ENCODE peak calls at places on chromosome 17, in five cellular contexts. L is SK-N-SH; O is naive thymus-derived CD4-positive, alpha-beta T cell; I is mucosa of descending colon; V is right cardiac atrium. Q is an unnamed sample.

GRCh38 chr17:15409721-15410247 is 57.6 kb downstream of the CDRT4 start:
- DNase-seq in O (no peak), I (no peak), V (peak; percentile 70), L (no peak), Q (peak; percentile 63)

GRCh38 chr17:82534401-82534812 is 14.9 kb downstream of the FOXK2 start:
- DNase-seq in I (no peak), L (no peak), O (no peak), V (no peak), Q (no peak)

GRCh38 chr17:70365098-70365583 is 195.8 kb downstream of the KCNJ2 start:
- DNase-seq in V (no peak), L (no peak), I (no peak), O (no peak), Q (no peak)

GRCh38 chr17:17565471-17566365 is 25.8 kb downstream of the PEMT start:
- DNase-seq in O (no peak), L (no peak), I (no peak), V (peak; percentile 76), Q (no peak)

GRCh38 chr17:49723423-49723822 is 15.7 kb upstream of the SLC35B1 start:
- DNase-seq in I (no peak), L (no peak), O (no peak), V (peak; percentile 92), Q (peak; percentile 91)

GRCh38 chr17:50355336-50355700 is 9.4 kb downstream of the XYLT2 start:
- DNase-seq in I (no peak), L (no peak), O (no peak), V (no peak), Q (no peak)

GRCh38 chr17:4808378-4808767 is 1.4 kb downstream of the PLD2 start:
- DNase-seq in I (no peak), L (no peak), V (peak; percentile 83), O (no peak), Q (peak; percentile 60)

GRCh38 chr17:80877095-80877828 is 114.4 kb upstream of the CHMP6 start:
- DNase-seq in I (peak; percentile 48), L (no peak), V (peak; percentile 38), O (no peak), Q (no peak)

GRCh38 chr17:69159418-69159817 is 17.7 kb upstream of the ABCA6 start:
- DNase-seq in O (no peak), I (no peak), L (no peak), V (no peak), Q (no peak)

GRCh38 chr17:74691151-74691550 is 21.6 kb downstream of the CD300LF start:
- DNase-seq in O (no peak), V (no peak), L (no peak), I (no peak), Q (no peak)

GRCh38 chr17:74682028-74682427 is 30.7 kb downstream of the CD300LF start:
- DNase-seq in V (no peak), O (no peak), I (no peak), L (no peak), Q (no peak)

GRCh38 chr17:74690409-74690825 is 22.3 kb downstream of the CD300LF start:
- DNase-seq in O (no peak), L (no peak), I (no peak), V (no peak), Q (no peak)

GRCh38 chr17:74682442-74683190 is 30.1 kb downstream of the CD300LF start:
- DNase-seq in V (no peak), L (no peak), I (no peak), O (no peak), Q (no peak)

DNA sequence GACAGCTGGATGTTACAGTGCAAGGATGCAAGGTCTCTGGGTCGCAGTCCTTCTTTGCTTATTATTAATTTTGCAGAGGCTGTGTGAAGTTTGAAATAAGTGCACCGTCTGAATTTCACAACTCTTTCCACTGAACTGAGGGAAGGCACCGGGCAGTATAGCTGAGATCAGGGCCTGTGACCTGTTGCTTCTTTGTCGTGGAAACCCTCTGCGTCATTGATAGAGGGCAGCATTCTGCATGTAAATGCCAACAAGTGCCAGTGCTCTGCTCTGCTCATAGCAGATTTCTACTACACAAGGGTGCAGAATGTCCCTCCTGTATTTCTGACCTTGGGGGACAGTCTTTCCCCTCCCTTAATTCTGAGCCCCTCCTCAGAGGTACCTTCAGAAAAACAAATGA is 26.0 kb downstream of the CD300LF start:
- DNase-seq in L (no peak), I (no peak), O (no peak), V (no peak), Q (no peak)
- H3K4me1 ChIP-seq in L (no peaks in the 10 kb centered on the region), I (no peaks in the 10 kb centered on the region), O (no peaks in the 10 kb centered on the region), V (no peaks in the 10 kb centered on the region), Q (no peaks in the 10 kb centered on the region)

GRCh38 chr17:78332530-78332929 is 27.3 kb downstream of the SOCS3 start:
- DNase-seq in I (no peak), L (no peak), V (no peak), O (no peak), Q (no peak)
- H3K4me1 ChIP-seq in I (peaks cover 5% of the 10 kb centered on the region), L (peaks cover 2% of the 10 kb centered on the region), V (no peaks in the 10 kb centered on the region), O (peaks cover 13% of the 10 kb centered on the region), Q (no peaks in the 10 kb centered on the region)

GRCh38 chr17:79838541-79839274 is 532 bp downstream of the CBX4 start:
- DNase-seq in L (peak; percentile 88), I (peak; percentile 80), O (peak; percentile 60), V (peak; percentile 79), Q (no peak)

GRCh38 chr17:79837888-79838540 is 1.2 kb downstream of the CBX4 start:
- DNase-seq in L (peak; percentile 62), V (peak; percentile 76), O (peak; percentile 56), I (peak; percentile 74), Q (no peak)

GRCh38 chr17:79840989-79841286 is 1.7 kb upstream of the CBX4 start:
- DNase-seq in V (no peak), L (no peak), O (peak; percentile 31), I (no peak), Q (no peak)

GRCh38 chr17:79840204-79840988 is 1.2 kb upstream of the CBX4 start:
- DNase-seq in V (peak; percentile 91), L (peak; percentile 85), I (peak; percentile 75), O (no peak), Q (peak; percentile 77)

GRCh38 chr17:79839363-79840203 is at the start of gene CBX4:
- DNase-seq in O (peak; percentile 92), V (peak; percentile 98), L (peak; percentile 99), I (peak; percentile 97), Q (peak; percentile 93)
- H3K4me1 ChIP-seq in O (peaks cover 60% of the 10 kb centered on the region), V (peaks cover 10% of the 10 kb centered on the region), L (peaks cover 62% of the 10 kb centered on the region), I (peaks cover 78% of the 10 kb centered on the region), Q (peaks cover 41% of the 10 kb centered on the region)

GRCh38 chr17:77423589-77424451 is 283.1 kb downstream of the SEC14L1 start:
- DNase-seq in I (no peak), V (peak; percentile 94), O (no peak), L (peak; percentile 73), Q (peak; percentile 98)

GRCh38 chr17:77421635-77421982 is 280.8 kb downstream of the SEC14L1 start:
- DNase-seq in I (no peak), O (no peak), L (no peak), V (no peak), Q (no peak)

GRCh38 chr17:77420804-77421634 is 280.2 kb downstream of the SEC14L1 start:
- DNase-seq in O (peak; percentile 65), I (no peak), L (peak; percentile 72), V (no peak), Q (peak; percentile 84)

GRCh38 chr17:77420476-77420803 is 279.7 kb downstream of the SEC14L1 start:
- DNase-seq in O (no peak), L (peak; percentile 51), I (no peak), V (no peak), Q (no peak)

GRCh38 chr17:77422104-77422782 is 281.5 kb downstream of the SEC14L1 start:
- DNase-seq in I (no peak), L (no peak), O (no peak), V (no peak), Q (no peak)
- H3K4me1 ChIP-seq in I (peaks cover 21% of the 10 kb centered on the region), L (peaks cover 85% of the 10 kb centered on the region), O (peaks cover 46% of the 10 kb centered on the region), V (peaks cover 33% of the 10 kb centered on the region), Q (peaks cover 64% of the 10 kb centered on the region)

DNA sequence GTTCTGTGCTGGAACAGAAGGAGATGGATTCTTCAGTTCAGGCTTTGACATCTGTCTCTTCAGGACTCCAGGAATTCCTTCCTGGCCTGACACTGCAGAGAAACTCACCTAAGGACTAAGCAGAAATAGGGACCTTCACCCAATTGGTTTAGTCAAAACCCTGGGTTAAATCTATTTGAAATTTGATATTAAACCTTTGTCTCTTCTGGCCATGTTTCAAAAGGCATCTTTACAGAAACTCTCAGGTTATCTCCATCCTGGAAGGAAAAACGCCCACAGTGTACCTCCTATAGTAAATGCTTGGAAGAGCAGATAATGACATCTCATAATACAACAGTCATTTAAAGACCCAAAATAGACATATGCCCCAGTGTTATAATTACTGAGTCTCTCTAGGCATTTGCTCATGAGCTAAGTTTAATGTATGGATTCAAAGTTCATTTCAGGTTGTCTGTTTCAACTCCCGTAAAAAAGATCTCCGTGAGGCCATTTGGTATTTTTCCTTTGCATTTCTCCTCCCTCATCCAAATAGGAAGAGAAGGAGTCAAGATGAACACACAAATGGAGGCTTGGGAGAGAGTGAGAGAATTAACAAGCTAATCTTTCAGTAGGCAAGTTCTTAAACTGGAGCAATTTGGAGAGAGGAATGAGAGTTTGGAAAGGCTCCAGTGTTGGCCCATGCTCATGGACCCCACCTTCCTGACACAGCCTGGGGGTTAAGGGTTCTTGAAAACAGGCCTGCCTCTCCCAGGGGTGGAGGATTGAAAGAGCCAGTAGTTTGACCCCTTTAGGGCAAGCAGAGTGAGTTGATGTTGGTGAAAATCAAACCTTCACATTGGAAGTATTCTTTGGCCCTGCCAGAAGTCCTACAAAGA is 5.8 kb upstream of the HOXB4 start:
- DNase-seq in I (no peak), O (no peak), L (no peak), V (no peak), Q (no peak)
- H3K4me1 ChIP-seq in I (peaks cover 54% of the 10 kb centered on the region), O (peaks cover 12% of the 10 kb centered on the region), L (peaks cover 2% of the 10 kb centered on the region), V (no peaks in the 10 kb centered on the region), Q (peaks cover 6% of the 10 kb centered on the region)

GRCh38 chr17:19310151-19310550 is 52.4 kb downstream of the B9D1 start:
- DNase-seq in O (no peak), V (no peak), L (no peak), I (no peak), Q (no peak)

GRCh38 chr17:19311016-19311415 is 51.5 kb downstream of the B9D1 start:
- DNase-seq in O (no peak), I (no peak), L (no peak), V (no peak), Q (no peak)

GRCh38 chr17:19311421-19312215 is 50.9 kb downstream of the B9D1 start:
- DNase-seq in O (no peak), L (no peak), V (no peak), I (no peak), Q (no peak)

GRCh38 chr17:19308398-19308797 is 54.1 kb downstream of the B9D1 start:
- DNase-seq in V (no peak), I (no peak), O (no peak), L (no peak), Q (no peak)

GRCh38 chr17:19309701-19310100 is 52.8 kb downstream of the B9D1 start:
- DNase-seq in V (no peak), I (no peak), L (no peak), O (no peak), Q (no peak)
- H3K4me1 ChIP-seq in V (peaks cover 9% of the 10 kb centered on the region), I (peaks cover 9% of the 10 kb centered on the region), L (peaks cover 14% of the 10 kb centered on the region), O (peaks cover 15% of the 10 kb centered on the region), Q (peaks cover under 1% of the 10 kb centered on the region)

GRCh38 chr17:6147054-6147453 is 76.9 kb downstream of the WSCD1 start:
- DNase-seq in I (no peak), L (no peak), V (no peak), O (no peak), Q (no peak)
- H3K4me1 ChIP-seq in I (no peaks in the 10 kb centered on the region), L (no peaks in the 10 kb centered on the region), V (no peaks in the 10 kb centered on the region), O (no peaks in the 10 kb centered on the region), Q (no peaks in the 10 kb centered on the region)